ENCODE peak calls at places on chromosomes 6 and 20, in five cellular contexts. One of them, this sample, is unnamed.

GRCh38 chr6:15915508-15916178 is 213.2 kb upstream of the MYLIP start:
- DNase-seq in activated T-cell treated with anti-CD3 and anti-CD28 coated beads, Interleukin-2, amount 50 U/mL, for 4 hours: no peak
- DNase-seq in pons: no peak
- DNase-seq in activated T-helper 1 cell treated with anti-CD3 and anti-CD28 coated beads, Interleukin-2, amount 50 U/mL, for 16 hours: no peak
- DNase-seq in activated CD8-positive, alpha-beta T cell treated with anti-CD3 and anti-CD28 coated beads, Interleukin-2, amount 10 ng/mL, durations not matched to agents 7 days and 5 days: no peak
- DNase-seq in this sample: no peak

GRCh38 chr6:17583811-17584210 is 16.3 kb upstream of the FAM8A1 start:
- DNase-seq in activated T-helper 1 cell treated with anti-CD3 and anti-CD28 coated beads, Interleukin-2, amount 50 U/mL, for 16 hours: no peak
- DNase-seq in activated CD8-positive, alpha-beta T cell treated with anti-CD3 and anti-CD28 coated beads, Interleukin-2, amount 10 ng/mL, durations not matched to agents 7 days and 5 days: no peak
- DNase-seq in pons: no peak
- DNase-seq in activated T-cell treated with anti-CD3 and anti-CD28 coated beads, Interleukin-2, amount 50 U/mL, for 4 hours: no peak
- DNase-seq in this sample: no peak

GRCh38 chr20:38828514-38829295 is 23.2 kb downstream of the PPP1R16B start:
- DNase-seq in pons: no peak
- DNase-seq in activated T-helper 1 cell treated with anti-CD3 and anti-CD28 coated beads, Interleukin-2, amount 50 U/mL, for 16 hours: no peak
- DNase-seq in activated CD8-positive, alpha-beta T cell treated with anti-CD3 and anti-CD28 coated beads, Interleukin-2, amount 10 ng/mL, durations not matched to agents 7 days and 5 days: no peak
- DNase-seq in activated T-cell treated with anti-CD3 and anti-CD28 coated beads, Interleukin-2, amount 50 U/mL, for 4 hours: no peak
- DNase-seq in this sample: no peak

GRCh38 chr6:105398859-105399258 is 4.0 kb downstream of the PREP start:
- DNase-seq in pons: no peak
- DNase-seq in activated CD8-positive, alpha-beta T cell treated with anti-CD3 and anti-CD28 coated beads, Interleukin-2, amount 10 ng/mL, durations not matched to agents 7 days and 5 days: no peak
- DNase-seq in activated T-helper 1 cell treated with anti-CD3 and anti-CD28 coated beads, Interleukin-2, amount 50 U/mL, for 16 hours: no peak
- DNase-seq in activated T-cell treated with anti-CD3 and anti-CD28 coated beads, Interleukin-2, amount 50 U/mL, for 4 hours: no peak
- DNase-seq in this sample: no peak

GRCh38 chr20:37339208-37339607 is 6.7 kb upstream of the SRC start:
- DNase-seq in activated CD8-positive, alpha-beta T cell treated with anti-CD3 and anti-CD28 coated beads, Interleukin-2, amount 10 ng/mL, durations not matched to agents 7 days and 5 days: no peak
- DNase-seq in activated T-cell treated with anti-CD3 and anti-CD28 coated beads, Interleukin-2, amount 50 U/mL, for 4 hours: no peak
- DNase-seq in activated T-helper 1 cell treated with anti-CD3 and anti-CD28 coated beads, Interleukin-2, amount 50 U/mL, for 16 hours: no peak
- DNase-seq in pons: no peak
- DNase-seq in this sample: no peak

GRCh38 chr20:36184816-36185776 is 30.6 kb downstream of the EPB41L1 start:
- DNase-seq in activated CD8-positive, alpha-beta T cell treated with anti-CD3 and anti-CD28 coated beads, Interleukin-2, amount 10 ng/mL, durations not matched to agents 7 days and 5 days: no peak
- DNase-seq in pons: no peak
- DNase-seq in activated T-helper 1 cell treated with anti-CD3 and anti-CD28 coated beads, Interleukin-2, amount 50 U/mL, for 16 hours: no peak
- DNase-seq in activated T-cell treated with anti-CD3 and anti-CD28 coated beads, Interleukin-2, amount 50 U/mL, for 4 hours: no peak
- DNase-seq in this sample: no peak

GRCh38 chr20:40754372-40754943 is 65.4 kb upstream of the MAFB start:
- DNase-seq in activated T-cell treated with anti-CD3 and anti-CD28 coated beads, Interleukin-2, amount 50 U/mL, for 4 hours: no peak
- DNase-seq in activated T-helper 1 cell treated with anti-CD3 and anti-CD28 coated beads, Interleukin-2, amount 50 U/mL, for 16 hours: no peak
- DNase-seq in pons: no peak
- DNase-seq in activated CD8-positive, alpha-beta T cell treated with anti-CD3 and anti-CD28 coated beads, Interleukin-2, amount 10 ng/mL, durations not matched to agents 7 days and 5 days: no peak
- DNase-seq in this sample: peak

GRCh38 chr6:96899019-96899418 is 1.3 kb upstream of the NDUFAF4 start:
- DNase-seq in activated T-cell treated with anti-CD3 and anti-CD28 coated beads, Interleukin-2, amount 50 U/mL, for 4 hours: no peak
- DNase-seq in pons: peak
- DNase-seq in activated CD8-positive, alpha-beta T cell treated with anti-CD3 and anti-CD28 coated beads, Interleukin-2, amount 10 ng/mL, durations not matched to agents 7 days and 5 days: no peak
- DNase-seq in activated T-helper 1 cell treated with anti-CD3 and anti-CD28 coated beads, Interleukin-2, amount 50 U/mL, for 16 hours: no peak
- DNase-seq in this sample: peak

GRCh38 chr20:54067606-54068174 is 2.7 kb downstream of the BCAS1 start:
- DNase-seq in pons: no peak
- DNase-seq in activated CD8-positive, alpha-beta T cell treated with anti-CD3 and anti-CD28 coated beads, Interleukin-2, amount 10 ng/mL, durations not matched to agents 7 days and 5 days: no peak
- DNase-seq in activated T-cell treated with anti-CD3 and anti-CD28 coated beads, Interleukin-2, amount 50 U/mL, for 4 hours: no peak
- DNase-seq in activated T-helper 1 cell treated with anti-CD3 and anti-CD28 coated beads, Interleukin-2, amount 50 U/mL, for 16 hours: no peak
- DNase-seq in this sample: no peak

GRCh38 chr6:2429032-2429431 is 183.6 kb upstream of the GMDS start:
- DNase-seq in pons: no peak
- DNase-seq in activated T-cell treated with anti-CD3 and anti-CD28 coated beads, Interleukin-2, amount 50 U/mL, for 4 hours: no peak
- DNase-seq in activated T-helper 1 cell treated with anti-CD3 and anti-CD28 coated beads, Interleukin-2, amount 50 U/mL, for 16 hours: no peak
- DNase-seq in activated CD8-positive, alpha-beta T cell treated with anti-CD3 and anti-CD28 coated beads, Interleukin-2, amount 10 ng/mL, durations not matched to agents 7 days and 5 days: no peak
- DNase-seq in this sample: no peak

GRCh38 chr20:44924526-44924925 is 14.7 kb downstream of the PABPC1L start:
- DNase-seq in activated CD8-positive, alpha-beta T cell treated with anti-CD3 and anti-CD28 coated beads, Interleukin-2, amount 10 ng/mL, durations not matched to agents 7 days and 5 days: no peak
- DNase-seq in pons: no peak
- DNase-seq in activated T-helper 1 cell treated with anti-CD3 and anti-CD28 coated beads, Interleukin-2, amount 50 U/mL, for 16 hours: no peak
- DNase-seq in activated T-cell treated with anti-CD3 and anti-CD28 coated beads, Interleukin-2, amount 50 U/mL, for 4 hours: no peak
- DNase-seq in this sample: no peak

GRCh38 chr6:7292856-7293255 is 20.1 kb downstream of the SSR1 start:
- DNase-seq in activated CD8-positive, alpha-beta T cell treated with anti-CD3 and anti-CD28 coated beads, Interleukin-2, amount 10 ng/mL, durations not matched to agents 7 days and 5 days: no peak
- DNase-seq in pons: no peak
- DNase-seq in activated T-cell treated with anti-CD3 and anti-CD28 coated beads, Interleukin-2, amount 50 U/mL, for 4 hours: no peak
- DNase-seq in activated T-helper 1 cell treated with anti-CD3 and anti-CD28 coated beads, Interleukin-2, amount 50 U/mL, for 16 hours: no peak
- DNase-seq in this sample: no peak